ENCODE peak calls at places on chromosome 13, in nine cellular contexts. S is psoas muscle, X is stomach, B is lower leg skin, C is left lung, Z is upper lobe of left lung, R is heart right ventricle, E is HFF-Myc, Q is fibroblast of pulmonary artery. L is an unnamed sample.

GRCh38 chr13:42762917-42763316 is 18.5 kb upstream of the FAM216B start:
- DNase-seq in S (no peak), X (no peak), B (no peak), C (no peak), Z (no peak), R (no peak), E (peak), Q (peak), L (peak)

GRCh38 chr13:112244495-112245177 is 131.5 kb upstream of the SPACA7 start:
- DNase-seq in S (no peak), X (no peak), B (no peak), C (no peak), Z (no peak), R (no peak), E (no peak), Q (no peak), L (no peak)

GRCh38 chr13:52925221-52925620 is 76.8 kb upstream of the PCDH8 start:
- DNase-seq in S (peak), X (no peak), B (no peak), C (no peak), Z (no peak), R (no peak), E (no peak), Q (no peak), L (peak)

GRCh38 chr13:33855371-33855895 is 37.5 kb downstream of the RFC3 start:
- DNase-seq in S (no peak), X (no peak), B (no peak), C (no peak), Z (no peak), R (no peak), E (no peak), Q (no peak), L (no peak)

GRCh38 chr13:76745246-76746200 is 140.7 kb downstream of the KCTD12 start:
- DNase-seq in S (no peak), X (no peak), B (no peak), C (no peak), Z (no peak), R (no peak), E (no peak), Q (peak), L (no peak)

GRCh38 chr13:26895081-26895807 is 134.7 kb upstream of the GPR12 start:
- DNase-seq in S (no peak), X (no peak), B (no peak), C (no peak), Z (no peak), R (no peak), E (no peak), Q (no peak), L (no peak)

GRCh38 chr13:31595568-31595967 is 143.8 kb upstream of the RXFP2 start:
- DNase-seq in S (no peak), X (no peak), B (no peak), C (no peak), Z (no peak), R (peak), E (no peak), Q (peak), L (no peak)

GRCh38 chr13:112849500-112849899 is 119.5 kb upstream of the MCF2L start:
- DNase-seq in S (no peak), X (no peak), B (no peak), C (no peak), Z (peak), R (no peak), E (no peak), Q (no peak), L (no peak)

GRCh38 chr13:88217372-88217771 is 546.2 kb downstream of the SLITRK5 start:
- DNase-seq in S (no peak), X (no peak), B (no peak), C (no peak), Z (no peak), R (no peak), E (no peak), Q (peak), L (no peak)

GRCh38 chr13:35648109-35648508 is 171.6 kb upstream of the MAB21L1 start:
- DNase-seq in S (no peak), X (no peak), B (no peak), C (no peak), Z (no peak), R (no peak), E (no peak), Q (peak), L (no peak)

GRCh38 chr13:43802511-43802910 is 15.7 kb upstream of the ENOX1 start:
- DNase-seq in S (no peak), X (no peak), B (no peak), C (no peak), Z (no peak), R (no peak), E (no peak), Q (no peak), L (peak)

GRCh38 chr13:43805681-43806128 is 18.9 kb upstream of the ENOX1 start:
- DNase-seq in S (no peak), X (no peak), B (no peak), C (no peak), Z (no peak), R (no peak), E (no peak), Q (no peak), L (peak)

GRCh38 chr13:43800828-43801227 is 14.1 kb upstream of the ENOX1 start:
- DNase-seq in S (no peak), X (no peak), B (no peak), C (no peak), Z (no peak), R (no peak), E (no peak), Q (no peak), L (no peak)

GRCh38 chr13:43805071-43805468 is 18.3 kb upstream of the ENOX1 start:
- DNase-seq in S (no peak), X (no peak), B (peak), C (no peak), Z (no peak), R (no peak), E (no peak), Q (peak), L (peak)

DNA sequence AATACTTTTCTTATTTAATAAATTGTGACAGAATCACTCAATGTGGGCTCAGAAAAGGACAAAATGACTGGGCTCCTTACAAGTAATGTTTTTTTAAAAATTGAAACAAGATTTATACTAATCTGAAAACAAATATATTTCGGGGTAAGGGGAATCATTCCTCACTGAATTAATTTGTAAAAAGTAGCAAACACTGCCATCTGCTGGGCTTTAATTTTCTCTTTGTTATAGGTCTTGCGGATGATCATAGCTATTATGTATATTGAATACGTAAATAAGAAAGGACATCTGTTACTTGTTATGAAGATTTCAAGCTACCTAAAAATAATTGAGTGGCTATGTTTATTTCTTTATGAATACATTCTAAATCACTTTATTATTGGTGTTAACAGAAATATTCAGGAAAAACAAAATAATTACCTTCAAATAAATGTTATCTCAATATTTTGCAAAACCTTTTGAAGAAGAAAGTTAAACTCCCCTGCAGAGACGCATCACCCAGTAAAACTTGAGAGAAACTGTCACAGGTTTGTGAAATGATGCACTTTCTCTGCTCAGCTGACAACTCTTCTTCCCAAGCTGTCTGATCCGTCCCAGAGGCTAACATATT is 17.8 kb upstream of the ENOX1 start:
- DNase-seq in S (no peak), X (no peak), B (no peak), C (no peak), Z (no peak), R (peak), E (no peak), Q (peak), L (peak)
- H3K4me3 ChIP-seq in S (no peak), X (no peak), B (no peak), C (no peak), Z (no peak), R (no peak), E (no peak), Q (peak), L (peak)

DNA sequence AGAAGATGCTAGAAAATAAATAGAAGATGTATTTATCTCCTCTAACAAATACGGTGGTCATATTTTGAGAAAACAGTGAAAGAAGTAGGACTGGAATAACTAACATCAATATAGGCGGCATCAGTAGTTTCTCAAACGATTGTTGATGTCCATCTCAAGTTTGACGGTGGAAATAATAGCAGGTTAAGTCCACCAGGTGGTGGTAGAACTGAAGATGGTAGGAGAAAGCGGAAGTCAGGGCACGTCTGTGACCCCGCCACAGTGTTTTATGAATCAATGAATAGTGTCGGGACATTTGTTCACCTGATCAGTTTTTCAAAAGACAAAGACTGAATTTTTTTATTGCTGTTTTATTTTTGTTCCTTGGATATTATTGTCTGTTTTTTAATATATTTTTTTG is 706.4 kb upstream of the SLC10A2 start:
- DNase-seq in S (no peak), X (no peak), B (no peak), C (no peak), Z (no peak), R (no peak), E (no peak), Q (no peak), L (no peak)
- TF ChIP-seq CTCF in S (no peak), X (no peak), B (no peak), C (no peak), Z (no peak), R (no peak), E (no peak), Q (peak), L (no peak)

GRCh38 chr13:48093588-48093987 is 1.3 kb downstream of the MED4 start:
- DNase-seq in S (no peak), X (no peak), B (no peak), C (no peak), Z (no peak), R (no peak), E (no peak), Q (no peak), L (peak)
- H3K4me3 ChIP-seq in S (peak), X (peak), B (no peak), C (peak), Z (peak), R (no peak), E (peak), Q (peak), L (peak)

GRCh38 chr13:25756916-25757315 is 294.9 kb downstream of the SHISA2 start:
- DNase-seq in S (no peak), X (no peak), B (no peak), C (no peak), Z (no peak), R (no peak), E (no peak), Q (no peak), L (no peak)
- TF ChIP-seq CTCF in S (no peak), X (no peak), B (no peak), C (no peak), Z (no peak), R (no peak), E (no peak), Q (no peak), L (peak)

GRCh38 chr13:20945952-20946383 is 43.4 kb upstream of the XPO4 start:
- DNase-seq in S (no peak), X (no peak), B (peak), C (peak), Z (peak), R (peak), E (no peak), Q (no peak), L (no peak)
- H3K4me3 ChIP-seq in S (peak), X (peak), B (no peak), C (peak), Z (peak), R (peak), E (no peak), Q (peak), L (no peak)

GRCh38 chr13:99087130-99087953 is 109.5 kb upstream of the DOCK9 start:
- DNase-seq in S (peak), X (peak), B (peak), C (peak), Z (peak), R (peak), E (peak), Q (peak), L (peak)
- TF ChIP-seq CTCF in S (no peak), X (no peak), B (no peak), C (no peak), Z (peak), R (peak), E (no peak), Q (peak), L (peak)

GRCh38 chr13:114064516-114065140 is 67.8 kb downstream of the RASA3 start:
- DNase-seq in S (peak), X (peak), B (no peak), C (no peak), Z (no peak), R (peak), E (peak), Q (peak), L (peak)

GRCh38 chr13:114063545-114064515 is 68.6 kb downstream of the RASA3 start:
- DNase-seq in S (peak), X (peak), B (no peak), C (peak), Z (peak), R (peak), E (peak), Q (peak), L (peak)

GRCh38 chr13:114065926-114066774 is 66.3 kb downstream of the RASA3 start:
- DNase-seq in S (no peak), X (no peak), B (no peak), C (no peak), Z (no peak), R (peak), E (no peak), Q (no peak), L (no peak)

GRCh38 chr13:114066956-114067355 is 65.5 kb downstream of the RASA3 start:
- DNase-seq in S (no peak), X (no peak), B (no peak), C (no peak), Z (no peak), R (no peak), E (no peak), Q (no peak), L (no peak)

DNA sequence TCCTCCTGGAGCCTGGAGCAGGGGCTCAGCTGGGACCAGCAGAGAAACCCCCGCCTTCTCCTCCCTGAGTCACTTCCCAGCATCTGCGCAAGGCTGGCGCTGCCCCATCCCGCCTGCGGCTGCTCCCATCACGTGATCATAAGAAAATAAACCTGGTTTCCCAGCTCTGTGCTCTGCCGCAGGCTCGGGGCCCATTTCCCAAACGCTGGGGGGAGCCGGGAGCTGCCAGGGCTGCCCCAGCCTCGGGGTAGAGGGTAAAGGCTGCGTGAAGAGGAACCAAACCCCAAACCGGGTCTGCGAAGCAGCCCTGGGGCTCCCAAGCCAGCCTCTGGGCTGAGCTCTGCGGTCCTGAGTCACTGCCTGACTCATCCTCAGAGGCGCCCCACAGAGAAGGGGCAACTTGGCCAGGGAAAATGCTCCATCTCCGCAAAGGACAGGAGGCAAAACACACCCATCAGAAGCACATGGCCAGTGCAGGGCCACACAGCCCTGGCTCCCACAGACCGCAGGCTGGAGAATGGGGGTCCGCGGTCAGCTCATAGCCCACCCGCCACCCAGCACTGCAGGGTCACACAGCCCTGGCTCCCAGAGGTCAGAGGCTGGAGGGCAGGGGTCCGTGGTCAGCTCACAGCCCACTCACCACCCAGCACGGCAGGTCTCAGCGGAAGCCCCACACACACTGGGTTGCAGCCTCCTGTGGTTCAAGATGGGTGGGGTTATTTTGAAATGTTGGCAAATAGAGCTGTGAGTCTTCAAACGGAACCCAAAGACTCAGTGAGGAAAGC is 67.1 kb downstream of the RASA3 start:
- DNase-seq in S (peak), X (peak), B (peak), C (peak), Z (peak), R (peak), E (peak), Q (peak), L (peak)
- H3K4me3 ChIP-seq in S (peak), X (peak), B (no peak), C (peak), Z (peak), R (no peak), E (peak), Q (peak), L (peak)

GRCh38 chr13:49533586-49534269 is 38.0 kb downstream of the PHF11 start:
- DNase-seq in S (no peak), X (no peak), B (no peak), C (no peak), Z (no peak), R (no peak), E (no peak), Q (no peak), L (no peak)

GRCh38 chr13:49533011-49533410 is 37.3 kb downstream of the PHF11 start:
- DNase-seq in S (no peak), X (no peak), B (no peak), C (no peak), Z (no peak), R (no peak), E (no peak), Q (no peak), L (no peak)

GRCh38 chr13:49528161-49528560 is 32.4 kb downstream of the PHF11 start:
- DNase-seq in S (no peak), X (no peak), B (no peak), C (no peak), Z (no peak), R (no peak), E (no peak), Q (no peak), L (no peak)

GRCh38 chr13:49532593-49532992 is 36.8 kb downstream of the PHF11 start:
- DNase-seq in S (no peak), X (no peak), B (no peak), C (no peak), Z (no peak), R (no peak), E (no peak), Q (no peak), L (no peak)

DNA sequence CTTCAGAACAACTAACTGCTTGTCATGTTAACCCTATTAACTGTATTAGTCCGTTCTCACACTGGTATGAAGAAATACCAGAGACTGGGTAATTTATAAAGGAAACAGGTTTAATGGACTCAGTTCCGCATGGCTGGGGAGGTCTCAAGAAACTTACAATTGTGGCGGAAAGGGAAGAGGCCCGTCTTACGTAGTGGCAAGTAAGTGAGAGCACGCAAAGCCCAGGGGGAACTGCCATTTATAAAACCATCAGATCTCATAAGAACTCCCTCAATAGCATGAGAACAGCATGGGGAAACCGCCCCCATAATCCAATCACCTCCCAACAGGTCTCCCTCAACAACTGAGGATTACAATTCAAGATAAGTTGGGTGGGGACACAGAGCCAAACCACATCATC is 34.7 kb downstream of the PHF11 start:
- DNase-seq in S (no peak), X (no peak), B (no peak), C (no peak), Z (peak), R (no peak), E (no peak), Q (no peak), L (no peak)
- TF ChIP-seq CTCF in S (no peak), X (no peak), B (no peak), C (no peak), Z (no peak), R (no peak), E (no peak), Q (no peak), L (no peak)

GRCh38 chr13:29936051-29936813 is 85.8 kb upstream of the UBL3 start:
- DNase-seq in S (no peak), X (no peak), B (no peak), C (no peak), Z (peak), R (no peak), E (no peak), Q (no peak), L (no peak)
- H3K4me3 ChIP-seq in S (no peak), X (peak), B (no peak), C (no peak), Z (peak), R (no peak), E (no peak), Q (no peak), L (no peak)

GRCh38 chr13:113926951-113927660 is 46.8 kb downstream of the C13orf46 start:
- DNase-seq in S (peak), X (peak), B (no peak), C (no peak), Z (peak), R (no peak), E (no peak), Q (no peak), L (no peak)

GRCh38 chr13:113927661-113928581 is 46.0 kb downstream of the C13orf46 start:
- DNase-seq in S (peak), X (peak), B (peak), C (no peak), Z (peak), R (peak), E (peak), Q (peak), L (peak)

GRCh38 chr13:113930711-113931637 is 42.9 kb downstream of the C13orf46 start:
- DNase-seq in S (no peak), X (peak), B (no peak), C (peak), Z (peak), R (no peak), E (no peak), Q (no peak), L (no peak)

GRCh38 chr13:113929628-113930615 is 44.0 kb downstream of the C13orf46 start:
- DNase-seq in S (no peak), X (peak), B (no peak), C (no peak), Z (peak), R (no peak), E (no peak), Q (no peak), L (no peak)

DNA sequence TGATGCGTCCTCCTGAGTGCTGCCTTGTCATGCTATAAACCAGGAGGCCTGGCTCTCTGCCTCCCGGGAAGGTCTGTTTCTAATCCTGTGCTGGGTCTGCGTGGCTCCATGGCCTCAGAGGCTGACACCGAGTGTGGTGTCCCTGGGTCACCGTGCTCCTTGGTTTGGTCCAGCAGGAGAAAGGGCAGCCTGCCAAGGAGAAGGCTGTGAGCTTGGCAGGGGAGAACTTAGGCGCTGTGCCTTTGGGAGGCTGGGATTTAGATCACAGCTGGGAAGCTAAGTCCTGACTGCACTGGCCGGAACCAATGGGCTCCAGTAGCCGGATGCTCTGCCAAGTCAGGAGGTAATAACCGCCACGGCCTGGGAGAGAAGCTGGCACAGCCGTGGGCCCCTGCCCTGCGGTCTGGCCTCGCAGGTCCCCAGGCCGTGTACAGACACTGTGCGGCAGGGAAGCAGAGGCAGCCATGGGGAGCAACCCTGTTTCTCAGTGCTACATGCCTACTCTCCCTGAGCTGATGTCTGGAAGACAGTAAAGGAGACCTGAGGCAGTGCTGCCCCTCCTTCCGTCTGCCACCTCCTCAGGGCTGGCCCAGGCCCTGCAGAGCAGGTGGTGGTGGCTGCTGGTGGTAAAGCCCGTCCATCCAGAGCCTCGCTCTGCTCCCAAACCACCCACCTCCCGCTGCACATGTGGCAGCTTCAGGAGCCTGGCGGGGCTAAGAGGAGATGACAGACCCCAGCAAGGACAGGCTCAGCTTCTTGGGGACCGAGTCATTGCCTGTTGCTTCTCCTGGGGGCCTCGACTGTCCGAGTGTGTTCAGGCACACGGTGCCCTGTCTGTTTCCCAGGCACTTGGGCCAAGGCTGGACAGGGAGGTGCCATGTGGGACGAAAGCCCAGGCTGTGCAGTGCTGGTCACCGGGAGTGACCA is 44.9 kb downstream of the C13orf46 start:
- DNase-seq in S (peak), X (peak), B (peak), C (peak), Z (peak), R (peak), E (peak), Q (peak), L (no peak)
- TF ChIP-seq CTCF in S (no peak), X (no peak), B (no peak), C (no peak), Z (no peak), R (no peak), E (no peak), Q (no peak), L (no peak)